ENCODE peak calls at places on chromosomes 2 and 18, in five cellular contexts. One of them, this sample, is unnamed.
A peak's percentile ranks its signal among the peaks of the same experiment; 100 is the strongest.

GRCh38 chr2:72115361-72116080 is 32.1 kb downstream of the CYP26B1 start:
- DNase-seq in HepG2: no peak
- DNase-seq in K562: no peak
- DNase-seq in GM12878: no peak
- DNase-seq in H1: no peak
- DNase-seq in this sample: peak; percentile 68

GRCh38 chr2:120239488-120240287 is 13.0 kb upstream of the RALB start:
- DNase-seq in HepG2: peak; percentile 37
- DNase-seq in K562: no peak
- DNase-seq in GM12878: no peak
- DNase-seq in H1: peak; percentile 67
- DNase-seq in this sample: no peak

GRCh38 chr2:23404426-23404825 is 19.4 kb downstream of the KLHL29 start:
- DNase-seq in HepG2: peak; percentile 24
- DNase-seq in K562: no peak
- DNase-seq in GM12878: peak; percentile 26
- DNase-seq in H1: no peak
- DNase-seq in this sample: no peak

GRCh38 chr2:68722712-68723111 is 11.9 kb upstream of the ARHGAP25 start:
- DNase-seq in HepG2: peak; percentile 15
- DNase-seq in K562: peak; percentile 34
- DNase-seq in GM12878: no peak
- DNase-seq in H1: no peak
- DNase-seq in this sample: peak; percentile 6

GRCh38 chr2:220509921-220510320 is 882.5 kb downstream of the SLC4A3 start:
- DNase-seq in HepG2: no peak
- DNase-seq in K562: no peak
- DNase-seq in GM12878: no peak
- DNase-seq in H1: no peak
- DNase-seq in this sample: no peak

GRCh38 chr18:11392974-11393373 is 216.4 kb upstream of the SLC35G4 start:
- DNase-seq in HepG2: no peak
- DNase-seq in K562: no peak
- DNase-seq in GM12878: no peak
- DNase-seq in H1: no peak
- DNase-seq in this sample: no peak

GRCh38 chr2:167510071-167510759 is 621.9 kb downstream of the XIRP2 start:
- DNase-seq in HepG2: peak; percentile 95
- DNase-seq in K562: no peak
- DNase-seq in GM12878: no peak
- DNase-seq in H1: no peak
- DNase-seq in this sample: no peak

GRCh38 chr2:106165064-106165463 is 29.0 kb downstream of the UXS1 start:
- DNase-seq in HepG2: peak; percentile 29
- DNase-seq in K562: no peak
- DNase-seq in GM12878: no peak
- DNase-seq in H1: no peak
- DNase-seq in this sample: no peak

GRCh38 chr2:119469131-119469530 is 37.5 kb downstream of the TMEM37 start:
- DNase-seq in HepG2: no peak
- DNase-seq in K562: no peak
- DNase-seq in GM12878: no peak
- DNase-seq in H1: no peak
- DNase-seq in this sample: no peak

GRCh38 chr2:20050712-20051517 is 513 bp downstream of the LAPTM4A start:
- DNase-seq in HepG2: peak; percentile 81
- DNase-seq in K562: peak; percentile 40
- DNase-seq in GM12878: no peak
- DNase-seq in H1: peak; percentile 54
- DNase-seq in this sample: no peak

GRCh38 chr2:205720451-205720902 is 38.2 kb downstream of the NRP2 start:
- DNase-seq in HepG2: no peak
- DNase-seq in K562: no peak
- DNase-seq in GM12878: no peak
- DNase-seq in H1: peak; percentile 64
- DNase-seq in this sample: no peak

GRCh38 chr2:235843591-235844395 is 324.4 kb downstream of the GBX2 start:
- DNase-seq in HepG2: no peak
- DNase-seq in K562: no peak
- DNase-seq in GM12878: no peak
- DNase-seq in H1: no peak
- DNase-seq in this sample: no peak

GRCh38 chr18:48486762-48487161 is 52.1 kb upstream of the CTIF start:
- DNase-seq in HepG2: no peak
- DNase-seq in K562: no peak
- DNase-seq in GM12878: no peak
- DNase-seq in H1: no peak
- DNase-seq in this sample: no peak

GRCh38 chr2:18430996-18431748 is 129.3 kb downstream of the RDH14 start:
- DNase-seq in HepG2: no peak
- DNase-seq in K562: no peak
- DNase-seq in GM12878: no peak
- DNase-seq in H1: no peak
- DNase-seq in this sample: no peak

GRCh38 chr2:213089438-213089837 is 62.0 kb downstream of the IKZF2 start:
- DNase-seq in HepG2: no peak
- DNase-seq in K562: no peak
- DNase-seq in GM12878: no peak
- DNase-seq in H1: no peak
- DNase-seq in this sample: no peak

GRCh38 chr2:121090088-121090715 is 194.8 kb downstream of the TFCP2L1 start:
- DNase-seq in HepG2: no peak
- DNase-seq in K562: no peak
- DNase-seq in GM12878: no peak
- DNase-seq in H1: no peak
- DNase-seq in this sample: no peak

GRCh38 chr2:191892391-191892790 is 45.5 kb upstream of the CAVIN2 start:
- DNase-seq in HepG2: no peak
- DNase-seq in K562: no peak
- DNase-seq in GM12878: no peak
- DNase-seq in H1: no peak
- DNase-seq in this sample: no peak

GRCh38 chr2:236257575-236257974 is 6.6 kb downstream of the ASB18 start:
- DNase-seq in HepG2: no peak
- DNase-seq in K562: no peak
- DNase-seq in GM12878: no peak
- DNase-seq in H1: no peak
- DNase-seq in this sample: no peak

GRCh38 chr2:229815858-229816257 is 101.5 kb upstream of the DNER start:
- DNase-seq in HepG2: no peak
- DNase-seq in K562: no peak
- DNase-seq in GM12878: no peak
- DNase-seq in H1: no peak
- DNase-seq in this sample: peak; percentile 3

GRCh38 chr2:224933416-224933815 is 108.9 kb downstream of the DOCK10 start:
- DNase-seq in HepG2: no peak
- DNase-seq in K562: no peak
- DNase-seq in GM12878: no peak
- DNase-seq in H1: no peak
- DNase-seq in this sample: no peak

GRCh38 chr18:65380571-65380970 is 370.2 kb upstream of the CDH7 start:
- DNase-seq in HepG2: no peak
- DNase-seq in K562: no peak
- DNase-seq in GM12878: no peak
- DNase-seq in H1: no peak
- DNase-seq in this sample: no peak

GRCh38 chr2:196718796-196719564 is 79.5 kb downstream of the CCDC150 start:
- DNase-seq in HepG2: peak; percentile 79
- DNase-seq in K562: peak; percentile 59
- DNase-seq in GM12878: no peak
- DNase-seq in H1: peak; percentile 45
- DNase-seq in this sample: no peak

GRCh38 chr2:40283111-40283909 is 168.6 kb downstream of the SLC8A1 start:
- DNase-seq in HepG2: no peak
- DNase-seq in K562: no peak
- DNase-seq in GM12878: no peak
- DNase-seq in H1: no peak
- DNase-seq in this sample: no peak

GRCh38 chr2:66495788-66496640 is 61.1 kb downstream of the MEIS1 start:
- DNase-seq in HepG2: peak; percentile 46
- DNase-seq in K562: peak; percentile 76
- DNase-seq in GM12878: no peak
- DNase-seq in H1: no peak
- DNase-seq in this sample: no peak

GRCh38 chr18:26456070-26456491 is 92.3 kb downstream of the KCTD1 start:
- DNase-seq in HepG2: peak; percentile 10
- DNase-seq in K562: no peak
- DNase-seq in GM12878: no peak
- DNase-seq in H1: no peak
- DNase-seq in this sample: no peak

GRCh38 chr2:131030478-131030971 is 62.7 kb downstream of the FAM168B start:
- DNase-seq in HepG2: no peak
- DNase-seq in K562: no peak
- DNase-seq in GM12878: no peak
- DNase-seq in H1: no peak
- DNase-seq in this sample: no peak

GRCh38 chr2:161974417-161974816 is 99.6 kb downstream of the DPP4 start:
- DNase-seq in HepG2: no peak
- DNase-seq in K562: no peak
- DNase-seq in GM12878: no peak
- DNase-seq in H1: no peak
- DNase-seq in this sample: no peak

GRCh38 chr2:4018535-4018934 is 315.2 kb downstream of the DCDC2C start:
- DNase-seq in HepG2: no peak
- DNase-seq in K562: no peak
- DNase-seq in GM12878: no peak
- DNase-seq in H1: no peak
- DNase-seq in this sample: no peak

GRCh38 chr2:27086722-27087446 is at the start of gene KHK:
- DNase-seq in HepG2: peak; percentile 58
- DNase-seq in K562: peak; percentile 42
- DNase-seq in GM12878: no peak
- DNase-seq in H1: peak; percentile 86
- DNase-seq in this sample: no peak

GRCh38 chr2:175605989-175606841 is 395.9 kb downstream of the LNPK start:
- DNase-seq in HepG2: peak; percentile 99
- DNase-seq in K562: no peak
- DNase-seq in GM12878: no peak
- DNase-seq in H1: no peak
- DNase-seq in this sample: no peak

GRCh38 chr2:160224060-160224459 is 24.0 kb upstream of the ITGB6 start:
- DNase-seq in HepG2: peak; percentile 69
- DNase-seq in K562: peak; percentile 26
- DNase-seq in GM12878: peak; percentile 67
- DNase-seq in H1: no peak
- DNase-seq in this sample: peak; percentile 84
- TF ChIP-seq ZNF274 in HepG2: no peak
- TF ChIP-seq ZNF274 in K562: no peak
- TF ChIP-seq ZNF274 in GM12878: no peak
- TF ChIP-seq ZNF274 in H1: no peak
- TF ChIP-seq ZNF274 in this sample: no peak

DNA sequence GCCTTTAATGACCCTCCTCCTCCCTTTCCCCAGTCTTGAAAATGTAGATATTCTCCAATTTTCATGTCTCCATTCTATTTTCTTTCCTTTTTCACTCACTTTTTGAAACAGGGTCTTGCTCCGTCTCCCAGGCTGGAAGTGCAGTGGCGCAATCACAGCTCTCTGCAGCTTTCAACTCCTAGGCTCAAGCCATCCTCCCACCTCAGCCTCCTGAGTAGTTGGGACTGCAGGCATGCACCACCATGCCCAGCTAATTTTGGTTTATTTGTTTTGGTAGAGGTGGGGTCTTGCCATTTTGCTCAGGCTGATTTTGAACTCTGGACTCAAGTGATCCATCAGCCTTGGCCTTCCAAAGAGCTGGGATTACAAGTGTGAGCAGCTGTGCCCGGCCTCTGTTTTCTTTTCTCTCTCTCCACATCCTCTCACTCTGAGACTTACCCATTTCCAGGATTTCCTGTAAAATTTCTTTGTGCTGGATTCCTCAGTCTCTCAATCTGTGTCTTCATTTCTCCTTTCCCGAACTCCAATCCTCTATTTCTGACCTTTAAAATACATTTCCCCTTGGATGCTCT is 113.1 kb downstream of the PLB1 start:
- DNase-seq in HepG2: no peak
- DNase-seq in K562: no peak
- DNase-seq in GM12878: no peak
- DNase-seq in H1: no peak
- DNase-seq in this sample: no peak
- H3K27ac ChIP-seq in HepG2: no peak overlapping the region
- H3K27ac ChIP-seq in K562: no peak overlapping the region
- H3K27ac ChIP-seq in GM12878: no peak overlapping the region
- H3K27ac ChIP-seq in H1: no peak overlapping the region
- H3K27ac ChIP-seq in this sample: no peak overlapping the region

DNA sequence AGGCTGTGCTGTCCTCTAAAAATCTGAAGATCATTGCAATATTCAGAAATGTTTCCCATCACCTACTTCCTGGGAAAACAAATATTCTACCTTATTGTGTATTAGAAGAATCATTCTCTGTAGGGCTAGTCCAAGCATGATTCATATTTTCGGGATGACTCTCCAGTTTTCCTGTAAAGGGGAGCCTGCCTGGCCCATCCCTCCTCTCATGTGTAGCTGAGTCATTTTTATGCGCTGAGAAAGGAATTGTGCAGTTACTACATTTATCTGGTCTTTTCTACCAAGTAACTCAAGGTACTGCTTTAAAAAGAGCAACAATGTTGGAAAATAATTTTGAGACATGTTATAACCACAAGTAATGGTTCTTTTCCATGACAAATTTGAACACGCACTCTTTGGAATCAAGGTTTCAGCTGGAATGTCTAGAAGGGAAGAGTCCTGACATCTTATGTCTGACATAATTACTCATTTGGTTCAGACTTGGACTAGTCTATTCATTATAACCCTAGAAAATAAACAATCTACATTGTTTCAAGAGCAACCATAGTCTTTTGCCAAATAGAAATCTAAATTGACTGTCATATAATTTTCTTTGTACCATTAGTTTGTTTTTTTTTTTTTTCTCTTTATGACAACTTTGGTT is 6.6 kb downstream of the DSG3 start:
- DNase-seq in HepG2: peak; percentile 1
- DNase-seq in K562: no peak
- DNase-seq in GM12878: no peak
- DNase-seq in H1: no peak
- DNase-seq in this sample: peak; percentile 79
- TF ChIP-seq ZNF274 in HepG2: no peak
- TF ChIP-seq ZNF274 in K562: no peak
- TF ChIP-seq ZNF274 in GM12878: no peak
- TF ChIP-seq ZNF274 in H1: no peak
- TF ChIP-seq ZNF274 in this sample: no peak

GRCh38 chr2:117888897-117889296 is 74.4 kb downstream of the DDX18 start:
- DNase-seq in HepG2: no peak
- DNase-seq in K562: no peak
- DNase-seq in GM12878: no peak
- DNase-seq in H1: no peak
- DNase-seq in this sample: no peak
- H3K27ac ChIP-seq in HepG2: no peak overlapping the region
- H3K27ac ChIP-seq in K562: no peak overlapping the region
- H3K27ac ChIP-seq in GM12878: no peak overlapping the region
- H3K27ac ChIP-seq in H1: no peak overlapping the region
- H3K27ac ChIP-seq in this sample: no peak overlapping the region

GRCh38 chr18:5503740-5504139 is 40.1 kb downstream of the EPB41L3 start:
- DNase-seq in HepG2: no peak
- DNase-seq in K562: no peak
- DNase-seq in GM12878: no peak
- DNase-seq in H1: no peak
- DNase-seq in this sample: no peak
- TF ChIP-seq ZNF274 in HepG2: no peak
- TF ChIP-seq ZNF274 in K562: no peak
- TF ChIP-seq ZNF274 in GM12878: no peak
- TF ChIP-seq ZNF274 in H1: no peak
- TF ChIP-seq ZNF274 in this sample: no peak

This sample was measured in HCT116.